ENCODE peak calls at places on chromosomes 13 and 19, in six cellular contexts. One of them, this sample, is unnamed.

GRCh38 chr13:72495681-72496080 is 231.7 kb downstream of the MZT1 start:
- DNase-seq in testis: no peak
- DNase-seq in body of pancreas: no peak
- DNase-seq in lower lobe of right lung: no peak
- DNase-seq in osteoblast: no peak
- DNase-seq in heart left ventricle: no peak
- DNase-seq in this sample: no peak

GRCh38 chr19:34808566-34808965 is 35.6 kb upstream of the ZNF599 start:
- DNase-seq in testis: no peak
- DNase-seq in body of pancreas: no peak
- DNase-seq in lower lobe of right lung: no peak
- DNase-seq in osteoblast: peak; percentile 72
- DNase-seq in heart left ventricle: no peak
- DNase-seq in this sample: no peak

GRCh38 chr19:46295401-46296308 is 1.2 kb upstream of the HIF3A start:
- DNase-seq in testis: no peak
- DNase-seq in body of pancreas: no peak
- DNase-seq in lower lobe of right lung: no peak
- DNase-seq in osteoblast: peak; percentile 62
- DNase-seq in heart left ventricle: no peak
- DNase-seq in this sample: no peak

GRCh38 chr19:5804516-5805464 is at the start of gene NRTN:
- DNase-seq in testis: no peak
- DNase-seq in body of pancreas: peak; percentile 60
- DNase-seq in lower lobe of right lung: no peak
- DNase-seq in osteoblast: no peak
- DNase-seq in heart left ventricle: no peak
- DNase-seq in this sample: peak; percentile 55

GRCh38 chr13:61148211-61148610 is 267.4 kb downstream of the PCDH20 start:
- DNase-seq in testis: no peak
- DNase-seq in body of pancreas: no peak
- DNase-seq in lower lobe of right lung: no peak
- DNase-seq in osteoblast: no peak
- DNase-seq in heart left ventricle: no peak
- DNase-seq in this sample: no peak

GRCh38 chr13:32164622-32165268 is 133.2 kb downstream of the FRY start:
- DNase-seq in testis: peak; percentile 63
- DNase-seq in body of pancreas: peak; percentile 42
- DNase-seq in lower lobe of right lung: no peak
- DNase-seq in osteoblast: peak; percentile 34
- DNase-seq in heart left ventricle: no peak
- DNase-seq in this sample: peak; percentile 61

GRCh38 chr19:2034729-2035589 is 16.1 kb downstream of the MKNK2 start:
- DNase-seq in testis: peak; percentile 67
- DNase-seq in body of pancreas: peak; percentile 62
- DNase-seq in lower lobe of right lung: peak; percentile 85
- DNase-seq in osteoblast: peak; percentile 93
- DNase-seq in heart left ventricle: peak; percentile 73
- DNase-seq in this sample: peak; percentile 78

GRCh38 chr19:4976412-4977298 is 7.7 kb downstream of the KDM4B start:
- DNase-seq in testis: peak; percentile 88
- DNase-seq in body of pancreas: peak; percentile 82
- DNase-seq in lower lobe of right lung: peak; percentile 88
- DNase-seq in osteoblast: peak; percentile 92
- DNase-seq in heart left ventricle: peak; percentile 76
- DNase-seq in this sample: peak; percentile 91

GRCh38 chr19:58317481-58318072 is 9.2 kb upstream of the ZSCAN22 start:
- DNase-seq in testis: no peak
- DNase-seq in body of pancreas: no peak
- DNase-seq in lower lobe of right lung: no peak
- DNase-seq in osteoblast: no peak
- DNase-seq in heart left ventricle: no peak
- DNase-seq in this sample: no peak

GRCh38 chr19:46350029-46350757 is 3.3 kb downstream of the PPP5C start:
- DNase-seq in testis: no peak
- DNase-seq in body of pancreas: no peak
- DNase-seq in lower lobe of right lung: no peak
- DNase-seq in osteoblast: no peak
- DNase-seq in heart left ventricle: no peak
- DNase-seq in this sample: peak; percentile 32

GRCh38 chr13:42926555-42926954 is 65.5 kb downstream of the EPSTI1 start:
- DNase-seq in testis: no peak
- DNase-seq in body of pancreas: no peak
- DNase-seq in lower lobe of right lung: no peak
- DNase-seq in osteoblast: no peak
- DNase-seq in heart left ventricle: no peak
- DNase-seq in this sample: no peak

GRCh38 chr19:8441725-8442544 is 2.8 kb upstream of the HNRNPM start:
- DNase-seq in testis: no peak
- DNase-seq in body of pancreas: no peak
- DNase-seq in lower lobe of right lung: no peak
- DNase-seq in osteoblast: peak; percentile 42
- DNase-seq in heart left ventricle: no peak
- DNase-seq in this sample: peak; percentile 11

GRCh38 chr19:8449830-8450229 is 5.1 kb downstream of the HNRNPM start:
- DNase-seq in testis: no peak
- DNase-seq in body of pancreas: peak; percentile 46
- DNase-seq in lower lobe of right lung: no peak
- DNase-seq in osteoblast: no peak
- DNase-seq in heart left ventricle: no peak
- DNase-seq in this sample: no peak

GRCh38 chr19:8445488-8446001 is 770 bp downstream of the HNRNPM start:
- DNase-seq in testis: peak; percentile 59
- DNase-seq in body of pancreas: peak; percentile 64
- DNase-seq in lower lobe of right lung: peak; percentile 72
- DNase-seq in osteoblast: peak; percentile 79
- DNase-seq in heart left ventricle: peak; percentile 78
- DNase-seq in this sample: peak; percentile 73

GRCh38 chr19:8444677-8445487 is at the start of gene HNRNPM:
- DNase-seq in testis: peak; percentile 99
- DNase-seq in body of pancreas: peak; percentile 99
- DNase-seq in lower lobe of right lung: peak; percentile 100
- DNase-seq in osteoblast: peak; percentile 99
- DNase-seq in heart left ventricle: peak; percentile 100
- DNase-seq in this sample: peak; percentile 99

DNA sequence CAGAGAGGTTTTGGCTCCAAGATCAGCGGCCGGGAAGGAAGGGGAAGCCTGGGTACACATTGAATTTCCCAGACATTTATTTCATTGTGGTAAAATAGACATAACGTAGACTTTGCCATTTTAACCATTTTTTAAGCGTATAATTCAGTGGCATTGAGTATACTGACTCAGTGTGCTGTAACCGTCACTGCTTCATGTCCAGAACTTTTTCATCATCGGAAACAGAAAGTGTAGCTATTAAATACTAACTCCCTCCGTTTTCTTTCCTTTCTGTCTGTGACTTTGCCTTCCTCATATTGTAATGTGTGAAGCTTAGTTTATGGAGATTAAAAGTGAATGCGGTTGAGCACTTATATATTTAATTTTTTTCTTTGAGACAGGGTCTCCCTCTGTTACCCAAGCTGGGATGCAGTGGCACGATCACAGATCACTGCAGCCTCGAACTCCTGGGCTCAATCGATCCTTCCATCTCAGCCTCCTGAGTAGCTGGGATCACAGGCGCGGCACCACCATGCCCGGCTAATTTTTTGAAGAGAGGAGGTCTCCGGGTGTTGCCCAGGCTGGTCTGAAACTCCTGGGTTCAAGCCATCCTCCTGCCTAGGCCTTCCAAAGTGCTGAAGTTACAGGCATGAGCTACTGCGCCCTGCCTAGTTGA is 1.4 kb downstream of the HNRNPM start:
- DNase-seq in testis: no peak
- DNase-seq in body of pancreas: no peak
- DNase-seq in lower lobe of right lung: no peak
- DNase-seq in osteoblast: no peak
- DNase-seq in heart left ventricle: no peak
- DNase-seq in this sample: no peak
- H3K4me1 ChIP-seq in testis: peaks cover 34% of the 10 kb centered on the region
- H3K4me1 ChIP-seq in body of pancreas: peaks cover 44% of the 10 kb centered on the region
- H3K4me1 ChIP-seq in lower lobe of right lung: peaks cover 62% of the 10 kb centered on the region
- H3K4me1 ChIP-seq in osteoblast: peaks cover 24% of the 10 kb centered on the region
- H3K4me1 ChIP-seq in heart left ventricle: peaks cover 53% of the 10 kb centered on the region
- H3K4me1 ChIP-seq in this sample: peaks cover 21% of the 10 kb centered on the region

GRCh38 chr13:46554971-46555370 is 2.0 kb downstream of the LRCH1 start:
- DNase-seq in testis: no peak
- DNase-seq in body of pancreas: no peak
- DNase-seq in lower lobe of right lung: no peak
- DNase-seq in osteoblast: no peak
- DNase-seq in heart left ventricle: no peak
- DNase-seq in this sample: no peak
- H3K4me1 ChIP-seq in testis: peaks cover 12% of the 10 kb centered on the region
- H3K4me1 ChIP-seq in body of pancreas: peaks cover 26% of the 10 kb centered on the region
- H3K4me1 ChIP-seq in lower lobe of right lung: peaks cover 37% of the 10 kb centered on the region
- H3K4me1 ChIP-seq in osteoblast: peaks cover 14% of the 10 kb centered on the region
- H3K4me1 ChIP-seq in heart left ventricle: peaks cover 35% of the 10 kb centered on the region
- H3K4me1 ChIP-seq in this sample: peaks cover 17% of the 10 kb centered on the region

GRCh38 chr13:98563071-98563470 is 13.8 kb downstream of the STK24 start:
- DNase-seq in testis: no peak
- DNase-seq in body of pancreas: no peak
- DNase-seq in lower lobe of right lung: no peak
- DNase-seq in osteoblast: no peak
- DNase-seq in heart left ventricle: no peak
- DNase-seq in this sample: no peak

GRCh38 chr13:98556968-98557591 is 19.8 kb downstream of the STK24 start:
- DNase-seq in testis: peak; percentile 42
- DNase-seq in body of pancreas: peak; percentile 55
- DNase-seq in lower lobe of right lung: no peak
- DNase-seq in osteoblast: peak; percentile 87
- DNase-seq in heart left ventricle: no peak
- DNase-seq in this sample: peak; percentile 44

GRCh38 chr13:98556417-98556816 is 20.5 kb downstream of the STK24 start:
- DNase-seq in testis: no peak
- DNase-seq in body of pancreas: no peak
- DNase-seq in lower lobe of right lung: no peak
- DNase-seq in osteoblast: no peak
- DNase-seq in heart left ventricle: no peak
- DNase-seq in this sample: no peak

DNA sequence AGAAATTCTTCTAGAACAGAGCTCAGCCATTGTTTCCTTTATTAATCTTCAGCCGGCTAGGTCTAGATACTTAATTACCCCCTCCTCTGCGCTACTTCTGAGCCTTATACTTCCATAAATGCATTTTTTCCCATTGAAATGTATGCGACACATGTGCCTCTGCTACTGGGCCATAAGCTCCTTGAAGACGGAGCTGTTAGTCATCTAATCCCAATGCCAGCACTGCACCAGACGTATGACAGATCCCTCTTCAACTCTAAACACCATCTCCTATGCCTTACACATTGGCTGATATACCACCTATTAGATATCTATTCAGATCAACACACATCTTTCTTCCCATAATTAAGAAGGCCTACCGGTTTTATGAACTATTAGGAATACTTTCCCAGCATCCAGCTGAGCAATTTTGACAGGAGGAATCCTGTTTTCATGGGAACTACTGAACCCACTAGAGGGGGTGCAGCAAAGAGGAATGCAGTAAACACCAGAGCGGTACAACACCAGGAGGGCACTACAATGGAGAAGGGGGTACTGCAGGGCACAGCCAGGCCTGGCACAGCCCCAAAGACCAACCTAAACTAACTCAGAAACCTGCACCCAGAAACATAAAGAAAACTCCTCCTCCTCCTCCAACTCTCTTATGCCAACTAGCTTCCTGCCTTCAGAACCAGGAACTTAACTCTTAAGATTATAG is 18.8 kb downstream of the STK24 start:
- DNase-seq in testis: no peak
- DNase-seq in body of pancreas: no peak
- DNase-seq in lower lobe of right lung: no peak
- DNase-seq in osteoblast: peak; percentile 51
- DNase-seq in heart left ventricle: no peak
- DNase-seq in this sample: no peak
- H3K4me1 ChIP-seq in testis: peaks cover 17% of the 10 kb centered on the region
- H3K4me1 ChIP-seq in body of pancreas: peaks cover 33% of the 10 kb centered on the region
- H3K4me1 ChIP-seq in lower lobe of right lung: peaks cover 78% of the 10 kb centered on the region
- H3K4me1 ChIP-seq in osteoblast: peaks cover 25% of the 10 kb centered on the region
- H3K4me1 ChIP-seq in heart left ventricle: peaks cover 78% of the 10 kb centered on the region
- H3K4me1 ChIP-seq in this sample: no peaks in the 10 kb centered on the region

GRCh38 chr19:55385749-55386514 is at the start of gene RPL28:
- DNase-seq in testis: peak; percentile 99
- DNase-seq in body of pancreas: peak; percentile 99
- DNase-seq in lower lobe of right lung: peak; percentile 98
- DNase-seq in osteoblast: peak; percentile 100
- DNase-seq in heart left ventricle: peak; percentile 98
- DNase-seq in this sample: peak; percentile 98
- H3K4me1 ChIP-seq in testis: peaks cover 37% of the 10 kb centered on the region
- H3K4me1 ChIP-seq in body of pancreas: peaks cover 54% of the 10 kb centered on the region
- H3K4me1 ChIP-seq in lower lobe of right lung: peaks cover 52% of the 10 kb centered on the region
- H3K4me1 ChIP-seq in osteoblast: peaks cover 35% of the 10 kb centered on the region
- H3K4me1 ChIP-seq in heart left ventricle: peaks cover 56% of the 10 kb centered on the region
- H3K4me1 ChIP-seq in this sample: peaks cover 30% of the 10 kb centered on the region

GRCh38 chr13:41650706-41651105 is 193.4 kb downstream of the RGCC start:
- DNase-seq in testis: no peak
- DNase-seq in body of pancreas: no peak
- DNase-seq in lower lobe of right lung: no peak
- DNase-seq in osteoblast: no peak
- DNase-seq in heart left ventricle: no peak
- DNase-seq in this sample: no peak

GRCh38 chr13:41648314-41648935 is 191.1 kb downstream of the RGCC start:
- DNase-seq in testis: no peak
- DNase-seq in body of pancreas: no peak
- DNase-seq in lower lobe of right lung: no peak
- DNase-seq in osteoblast: peak; percentile 46
- DNase-seq in heart left ventricle: no peak
- DNase-seq in this sample: no peak

GRCh38 chr13:41651413-41652068 is 194.2 kb downstream of the RGCC start:
- DNase-seq in testis: no peak
- DNase-seq in body of pancreas: no peak
- DNase-seq in lower lobe of right lung: no peak
- DNase-seq in osteoblast: no peak
- DNase-seq in heart left ventricle: no peak
- DNase-seq in this sample: no peak

GRCh38 chr13:41652735-41653361 is 195.5 kb downstream of the RGCC start:
- DNase-seq in testis: peak; percentile 32
- DNase-seq in body of pancreas: peak; percentile 36
- DNase-seq in lower lobe of right lung: no peak
- DNase-seq in osteoblast: peak; percentile 14
- DNase-seq in heart left ventricle: no peak
- DNase-seq in this sample: peak; percentile 38

DNA sequence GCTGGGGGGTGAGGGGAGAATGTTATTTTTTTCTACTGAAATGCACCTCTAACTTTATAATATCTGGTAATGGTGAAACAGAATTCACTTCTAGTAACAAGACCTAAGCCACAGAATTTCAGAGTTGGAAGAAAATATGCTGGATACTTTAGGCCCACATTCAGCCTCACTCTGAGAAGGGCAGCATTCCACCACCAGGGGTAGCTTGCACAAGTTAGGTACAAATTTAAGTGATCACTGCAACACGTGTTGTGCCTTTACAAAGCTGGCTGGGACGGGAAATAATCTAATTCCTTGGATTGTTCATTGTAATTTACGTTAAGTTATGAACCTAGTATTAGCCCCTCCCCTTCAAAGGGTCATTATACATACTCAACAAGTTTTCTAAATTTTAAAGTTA is 192.3 kb downstream of the RGCC start:
- DNase-seq in testis: no peak
- DNase-seq in body of pancreas: no peak
- DNase-seq in lower lobe of right lung: no peak
- DNase-seq in osteoblast: no peak
- DNase-seq in heart left ventricle: no peak
- DNase-seq in this sample: no peak
- H3K4me1 ChIP-seq in testis: peaks cover 5% of the 10 kb centered on the region
- H3K4me1 ChIP-seq in body of pancreas: peaks cover 16% of the 10 kb centered on the region
- H3K4me1 ChIP-seq in lower lobe of right lung: peaks cover 35% of the 10 kb centered on the region
- H3K4me1 ChIP-seq in osteoblast: peaks cover 21% of the 10 kb centered on the region
- H3K4me1 ChIP-seq in heart left ventricle: peaks cover 51% of the 10 kb centered on the region
- H3K4me1 ChIP-seq in this sample: no peaks in the 10 kb centered on the region